ENCODE peak calls at places on chromosomes 5 and 9, in eight cellular contexts. T, M, O, S, J, N, V and Y are unnamed samples.

GRCh38 chr9:123002754-123003153 is 30.7 kb upstream of the GPR21 start:
- DNase-seq in T (no peak), M (no peak), O (no peak), S (no peak), J (no peak), N (no peak), V (no peak), Y (no peak)

GRCh38 chr9:2170737-2171136 is 155.6 kb downstream of the SMARCA2 start:
- DNase-seq in T (no peak), M (no peak), O (no peak), S (no peak), J (no peak), N (no peak), V (no peak), Y (no peak)

GRCh38 chr5:174044451-174044850 is 1.1 kb upstream of the NSG2 start:
- DNase-seq in T (no peak), M (no peak), O (no peak), S (no peak), J (no peak), N (no peak), V (no peak), Y (no peak)

GRCh38 chr5:16585028-16585667 is 31.6 kb downstream of the RETREG1 start:
- DNase-seq in T (no peak), M (no peak), O (no peak), S (no peak), J (no peak), N (no peak), V (no peak), Y (peak; percentile 15)

GRCh38 chr9:129889936-129890717 is 54.9 kb downstream of the USP20 start:
- DNase-seq in T (peak; percentile 72), M (peak; percentile 79), O (peak; percentile 59), S (no peak), J (no peak), N (no peak), V (no peak), Y (no peak)

GRCh38 chr9:127506814-127507750 is 55.8 kb downstream of the LRSAM1 start:
- DNase-seq in T (no peak), M (no peak), O (no peak), S (no peak), J (no peak), N (no peak), V (no peak), Y (no peak)

GRCh38 chr9:127585161-127585750 is 26.8 kb upstream of the STXBP1 start:
- DNase-seq in T (no peak), M (no peak), O (no peak), S (no peak), J (no peak), N (no peak), V (no peak), Y (no peak)

GRCh38 chr5:87114631-87115030 is 153.1 kb upstream of the RASA1 start:
- DNase-seq in T (no peak), M (no peak), O (no peak), S (no peak), J (no peak), N (no peak), V (no peak), Y (no peak)

GRCh38 chr5:136427421-136427820 is 62.1 kb upstream of the TRPC7 start:
- DNase-seq in T (no peak), M (no peak), O (no peak), S (no peak), J (no peak), N (no peak), V (no peak), Y (no peak)

GRCh38 chr5:50984628-50985027 is 318.2 kb downstream of the PARP8 start:
- DNase-seq in T (no peak), M (no peak), O (no peak), S (no peak), J (no peak), N (no peak), V (no peak), Y (no peak)

GRCh38 chr5:135386096-135386495 is 12.9 kb downstream of the MACROH2A1 start:
- DNase-seq in T (no peak), M (no peak), O (no peak), S (no peak), J (no peak), N (no peak), V (no peak), Y (no peak)

GRCh38 chr9:76761448-76761847 is 2.8 kb upstream of the PCA3 start:
- DNase-seq in T (no peak), M (no peak), O (no peak), S (no peak), J (no peak), N (no peak), V (no peak), Y (peak; percentile 5)

GRCh38 chr5:1125030-1125357 is 13.1 kb upstream of the SLC12A7 start:
- DNase-seq in T (no peak), M (no peak), O (no peak), S (no peak), J (no peak), N (no peak), V (peak; percentile 16), Y (no peak)

GRCh38 chr9:23551171-23551795 is 274.8 kb downstream of the ELAVL2 start:
- DNase-seq in T (no peak), M (no peak), O (no peak), S (no peak), J (no peak), N (no peak), V (no peak), Y (no peak)

GRCh38 chr9:70639853-70640814 is 225.7 kb upstream of the KLF9 start:
- DNase-seq in T (no peak), M (peak; percentile 11), O (no peak), S (peak; percentile 7), J (no peak), N (no peak), V (peak; percentile 60), Y (peak; percentile 36)

GRCh38 chr5:178338126-178338749 is 105.6 kb upstream of the PHYKPL start:
- DNase-seq in T (no peak), M (no peak), O (no peak), S (no peak), J (no peak), N (no peak), V (no peak), Y (no peak)